ENCODE peak calls at places on chromosomes 11 and 22, in five cellular contexts. One of them, this sample, is unnamed.

GRCh38 chr11:19445771-19446170 is 205.0 kb upstream of the E2F8 start:
- DNase-seq in PC-9: no peak
- DNase-seq in tibial nerve: no peak
- DNase-seq in endodermal cell: no peak
- DNase-seq in astrocyte of the cerebellum: no peak
- DNase-seq in this sample: no peak

GRCh38 chr22:44574057-44574456 is 76.0 kb upstream of the RTL6 start:
- DNase-seq in PC-9: peak
- DNase-seq in tibial nerve: no peak
- DNase-seq in endodermal cell: no peak
- DNase-seq in astrocyte of the cerebellum: no peak
- DNase-seq in this sample: no peak

GRCh38 chr22:17009640-17010291 is 1.7 kb upstream of the GAB4 start:
- DNase-seq in PC-9: no peak
- DNase-seq in tibial nerve: no peak
- DNase-seq in endodermal cell: peak
- DNase-seq in astrocyte of the cerebellum: no peak
- DNase-seq in this sample: no peak

GRCh38 chr11:126739499-126740145 is 260.9 kb downstream of the KIRREL3 start:
- DNase-seq in PC-9: no peak
- DNase-seq in tibial nerve: no peak
- DNase-seq in endodermal cell: no peak
- DNase-seq in astrocyte of the cerebellum: no peak
- DNase-seq in this sample: no peak

GRCh38 chr11:65041206-65042035 is at the start of gene SAC3D1:
- DNase-seq in PC-9: peak
- DNase-seq in tibial nerve: no peak
- DNase-seq in endodermal cell: peak
- DNase-seq in astrocyte of the cerebellum: no peak
- DNase-seq in this sample: no peak

GRCh38 chr22:42361523-42361922 is 70.7 kb downstream of the NFAM1 start:
- DNase-seq in PC-9: no peak
- DNase-seq in tibial nerve: no peak
- DNase-seq in endodermal cell: no peak
- DNase-seq in astrocyte of the cerebellum: no peak
- DNase-seq in this sample: no peak

GRCh38 chr11:45142241-45142885 is 4.1 kb upstream of the PRDM11 start:
- DNase-seq in PC-9: no peak
- DNase-seq in tibial nerve: no peak
- DNase-seq in endodermal cell: no peak
- DNase-seq in astrocyte of the cerebellum: no peak
- DNase-seq in this sample: no peak

GRCh38 chr11:20156280-20156875 is 3.9 kb downstream of the DBX1 start:
- DNase-seq in PC-9: no peak
- DNase-seq in tibial nerve: no peak
- DNase-seq in endodermal cell: peak
- DNase-seq in astrocyte of the cerebellum: no peak
- DNase-seq in this sample: no peak

GRCh38 chr11:91163619-91164451 is 941.0 kb upstream of the CHORDC1 start:
- DNase-seq in PC-9: no peak
- DNase-seq in tibial nerve: no peak
- DNase-seq in endodermal cell: no peak
- DNase-seq in astrocyte of the cerebellum: peak
- DNase-seq in this sample: no peak

GRCh38 chr11:123166095-123166559 is 28.9 kb downstream of the CLMP start:
- DNase-seq in PC-9: no peak
- DNase-seq in tibial nerve: peak
- DNase-seq in endodermal cell: peak
- DNase-seq in astrocyte of the cerebellum: no peak
- DNase-seq in this sample: peak

GRCh38 chr11:44823006-44823405 is 96.2 kb downstream of the TSPAN18 start:
- DNase-seq in PC-9: no peak
- DNase-seq in tibial nerve: no peak
- DNase-seq in endodermal cell: peak
- DNase-seq in astrocyte of the cerebellum: no peak
- DNase-seq in this sample: no peak

GRCh38 chr11:951507-951906 is 25.8 kb downstream of the AP2A2 start:
- DNase-seq in PC-9: no peak
- DNase-seq in tibial nerve: no peak
- DNase-seq in endodermal cell: no peak
- DNase-seq in astrocyte of the cerebellum: no peak
- DNase-seq in this sample: no peak

GRCh38 chr11:26095340-26095739 is 236.6 kb upstream of the ANO3 start:
- DNase-seq in PC-9: no peak
- DNase-seq in tibial nerve: no peak
- DNase-seq in endodermal cell: no peak
- DNase-seq in astrocyte of the cerebellum: no peak
- DNase-seq in this sample: no peak

GRCh38 chr11:44505591-44506054 is 59.8 kb upstream of the CD82 start:
- DNase-seq in PC-9: no peak
- DNase-seq in tibial nerve: no peak
- DNase-seq in endodermal cell: no peak
- DNase-seq in astrocyte of the cerebellum: peak
- DNase-seq in this sample: no peak

GRCh38 chr11:70630816-70631623 is 232.7 kb downstream of the CTTN start:
- DNase-seq in PC-9: no peak
- DNase-seq in tibial nerve: no peak
- DNase-seq in endodermal cell: no peak
- DNase-seq in astrocyte of the cerebellum: no peak
- DNase-seq in this sample: no peak

GRCh38 chr11:4551346-4551979 is 6.5 kb downstream of the OR52M1 start:
- DNase-seq in PC-9: no peak
- DNase-seq in tibial nerve: no peak
- DNase-seq in endodermal cell: peak
- DNase-seq in astrocyte of the cerebellum: no peak
- DNase-seq in this sample: no peak

GRCh38 chr11:94493443-94494199 is at the start of the genes ANKRD49 and MRE11:
- DNase-seq in PC-9: peak
- DNase-seq in tibial nerve: peak
- DNase-seq in endodermal cell: peak
- DNase-seq in astrocyte of the cerebellum: peak
- DNase-seq in this sample: peak

GRCh38 chr22:36055376-36056310 is 27.0 kb upstream of the RBFOX2 start:
- DNase-seq in PC-9: no peak
- DNase-seq in tibial nerve: no peak
- DNase-seq in endodermal cell: no peak
- DNase-seq in astrocyte of the cerebellum: no peak
- DNase-seq in this sample: no peak

GRCh38 chr11:72079776-72080325 is 491 bp downstream of the NUMA1 start:
- DNase-seq in PC-9: no peak
- DNase-seq in tibial nerve: no peak
- DNase-seq in endodermal cell: no peak
- DNase-seq in astrocyte of the cerebellum: no peak
- DNase-seq in this sample: no peak

GRCh38 chr22:26887456-26887855 is 230.1 kb downstream of the MIAT start:
- DNase-seq in PC-9: no peak
- DNase-seq in tibial nerve: no peak
- DNase-seq in endodermal cell: no peak
- DNase-seq in astrocyte of the cerebellum: peak
- DNase-seq in this sample: peak

GRCh38 chr22:48643066-48643731 is 1184.5 kb downstream of the BRD1 start:
- DNase-seq in PC-9: no peak
- DNase-seq in tibial nerve: no peak
- DNase-seq in endodermal cell: no peak
- DNase-seq in astrocyte of the cerebellum: no peak
- DNase-seq in this sample: no peak

GRCh38 chr11:19935507-19935906 is 222.9 kb downstream of the NAV2 start:
- DNase-seq in PC-9: peak
- DNase-seq in tibial nerve: no peak
- DNase-seq in endodermal cell: peak
- DNase-seq in astrocyte of the cerebellum: peak
- DNase-seq in this sample: no peak

GRCh38 chr11:76634934-76635333 is 35.6 kb downstream of the LRRC32 start:
- DNase-seq in PC-9: no peak
- DNase-seq in tibial nerve: no peak
- DNase-seq in endodermal cell: no peak
- DNase-seq in astrocyte of the cerebellum: no peak
- DNase-seq in this sample: no peak

GRCh38 chr11:119787074-119787461 is 58.1 kb upstream of the NECTIN1 start:
- DNase-seq in PC-9: no peak
- DNase-seq in tibial nerve: no peak
- DNase-seq in endodermal cell: no peak
- DNase-seq in astrocyte of the cerebellum: no peak
- DNase-seq in this sample: no peak

GRCh38 chr11:2215230-2215560 is 43.6 kb upstream of the TH start:
- DNase-seq in PC-9: no peak
- DNase-seq in tibial nerve: no peak
- DNase-seq in endodermal cell: peak
- DNase-seq in astrocyte of the cerebellum: no peak
- DNase-seq in this sample: no peak
- TF ChIP-seq CTCF in PC-9: no peak
- TF ChIP-seq CTCF in tibial nerve: no peak
- TF ChIP-seq CTCF in endodermal cell: no peak
- TF ChIP-seq CTCF in astrocyte of the cerebellum: no peak
- TF ChIP-seq CTCF in this sample: no peak

DNA sequence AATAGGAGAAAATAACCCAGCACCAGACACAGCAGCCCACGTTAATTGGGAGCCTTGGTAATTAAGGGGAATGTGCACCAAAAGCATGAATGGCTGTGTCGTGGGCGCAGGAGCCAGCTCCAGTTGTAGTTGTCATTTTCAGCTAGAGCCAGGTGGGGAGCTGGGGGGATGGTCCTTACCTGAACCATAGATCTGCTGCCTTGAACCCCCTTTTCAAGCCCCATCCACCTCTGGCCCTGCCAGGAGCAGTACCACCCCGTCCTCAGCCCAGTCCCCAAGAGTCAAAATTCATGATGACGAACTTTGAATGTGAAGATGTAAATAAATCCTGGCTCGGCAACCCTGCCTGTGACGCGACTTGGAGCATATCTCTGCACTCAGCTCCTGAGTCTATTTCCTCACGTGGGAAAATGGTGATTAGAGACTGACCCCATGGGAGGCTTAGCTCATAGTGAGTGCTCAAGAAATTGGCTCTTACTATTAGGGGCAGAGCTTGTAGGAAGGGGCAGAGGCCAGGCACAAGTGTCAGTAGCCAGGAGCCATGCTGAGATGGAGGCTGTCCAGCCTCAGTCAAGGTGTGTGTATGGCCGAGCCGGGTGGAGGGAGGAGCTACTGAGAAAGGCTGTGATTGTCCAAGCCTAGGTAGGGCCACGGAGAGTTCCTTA is 794 bp upstream of the FXYD6 start:
- DNase-seq in PC-9: no peak
- DNase-seq in tibial nerve: no peak
- DNase-seq in endodermal cell: peak
- DNase-seq in astrocyte of the cerebellum: no peak
- DNase-seq in this sample: no peak
- TF ChIP-seq CTCF in PC-9: no peak
- TF ChIP-seq CTCF in tibial nerve: no peak
- TF ChIP-seq CTCF in endodermal cell: no peak
- TF ChIP-seq CTCF in astrocyte of the cerebellum: no peak
- TF ChIP-seq CTCF in this sample: no peak

GRCh38 chr11:69448471-69449284 is 32.8 kb upstream of the LINC01488 start:
- DNase-seq in PC-9: no peak
- DNase-seq in tibial nerve: no peak
- DNase-seq in endodermal cell: no peak
- DNase-seq in astrocyte of the cerebellum: no peak
- DNase-seq in this sample: no peak

GRCh38 chr11:69450064-69450856 is 31.2 kb upstream of the LINC01488 start:
- DNase-seq in PC-9: no peak
- DNase-seq in tibial nerve: no peak
- DNase-seq in endodermal cell: no peak
- DNase-seq in astrocyte of the cerebellum: no peak
- DNase-seq in this sample: no peak

GRCh38 chr11:69447786-69448185 is 33.7 kb upstream of the LINC01488 start:
- DNase-seq in PC-9: peak
- DNase-seq in tibial nerve: no peak
- DNase-seq in endodermal cell: no peak
- DNase-seq in astrocyte of the cerebellum: no peak
- DNase-seq in this sample: no peak

GRCh38 chr11:69450857-69451220 is 30.6 kb upstream of the LINC01488 start:
- DNase-seq in PC-9: no peak
- DNase-seq in tibial nerve: no peak
- DNase-seq in endodermal cell: no peak
- DNase-seq in astrocyte of the cerebellum: no peak
- DNase-seq in this sample: no peak

DNA sequence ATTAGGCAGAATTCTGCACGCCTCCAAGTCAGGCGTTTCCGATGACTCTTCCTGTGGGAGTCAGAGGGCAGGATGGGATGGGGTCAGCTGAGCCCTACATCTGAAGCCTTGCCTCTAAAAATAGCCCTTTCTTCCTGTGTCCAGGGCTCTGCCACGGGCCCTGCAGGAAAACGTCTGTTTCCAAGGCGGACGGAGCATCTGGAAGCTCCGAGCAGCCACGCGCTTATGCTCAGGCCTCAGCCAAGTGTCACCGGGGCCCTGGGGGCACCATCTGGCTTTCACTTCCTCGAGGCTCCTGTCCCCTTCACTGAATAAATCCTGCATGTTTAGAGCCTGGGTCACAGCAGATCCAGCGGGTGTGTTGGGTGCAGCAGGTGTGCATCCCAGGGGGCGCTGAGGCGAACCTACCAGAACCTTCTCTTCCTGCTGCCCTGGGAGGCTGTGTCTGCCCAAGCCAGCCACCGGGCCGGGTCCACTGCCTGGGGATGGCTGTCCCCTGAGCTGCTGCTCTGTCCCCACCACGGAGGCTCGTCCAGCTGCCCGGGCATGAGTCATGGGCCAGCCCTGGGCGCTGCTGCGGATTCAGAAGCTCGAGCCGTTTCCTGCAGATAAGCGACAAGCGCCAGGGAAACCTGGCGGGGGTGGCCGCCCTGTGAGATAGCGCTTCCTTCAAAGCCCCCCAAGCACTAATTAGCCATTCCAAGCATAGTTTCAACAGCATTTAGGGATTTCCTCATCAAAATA is 32.0 kb upstream of the LINC01488 start:
- DNase-seq in PC-9: peak
- DNase-seq in tibial nerve: no peak
- DNase-seq in endodermal cell: no peak
- DNase-seq in astrocyte of the cerebellum: no peak
- DNase-seq in this sample: no peak
- TF ChIP-seq CTCF in PC-9: no peak
- TF ChIP-seq CTCF in tibial nerve: no peak
- TF ChIP-seq CTCF in endodermal cell: no peak
- TF ChIP-seq CTCF in astrocyte of the cerebellum: no peak
- TF ChIP-seq CTCF in this sample: peak

DNA sequence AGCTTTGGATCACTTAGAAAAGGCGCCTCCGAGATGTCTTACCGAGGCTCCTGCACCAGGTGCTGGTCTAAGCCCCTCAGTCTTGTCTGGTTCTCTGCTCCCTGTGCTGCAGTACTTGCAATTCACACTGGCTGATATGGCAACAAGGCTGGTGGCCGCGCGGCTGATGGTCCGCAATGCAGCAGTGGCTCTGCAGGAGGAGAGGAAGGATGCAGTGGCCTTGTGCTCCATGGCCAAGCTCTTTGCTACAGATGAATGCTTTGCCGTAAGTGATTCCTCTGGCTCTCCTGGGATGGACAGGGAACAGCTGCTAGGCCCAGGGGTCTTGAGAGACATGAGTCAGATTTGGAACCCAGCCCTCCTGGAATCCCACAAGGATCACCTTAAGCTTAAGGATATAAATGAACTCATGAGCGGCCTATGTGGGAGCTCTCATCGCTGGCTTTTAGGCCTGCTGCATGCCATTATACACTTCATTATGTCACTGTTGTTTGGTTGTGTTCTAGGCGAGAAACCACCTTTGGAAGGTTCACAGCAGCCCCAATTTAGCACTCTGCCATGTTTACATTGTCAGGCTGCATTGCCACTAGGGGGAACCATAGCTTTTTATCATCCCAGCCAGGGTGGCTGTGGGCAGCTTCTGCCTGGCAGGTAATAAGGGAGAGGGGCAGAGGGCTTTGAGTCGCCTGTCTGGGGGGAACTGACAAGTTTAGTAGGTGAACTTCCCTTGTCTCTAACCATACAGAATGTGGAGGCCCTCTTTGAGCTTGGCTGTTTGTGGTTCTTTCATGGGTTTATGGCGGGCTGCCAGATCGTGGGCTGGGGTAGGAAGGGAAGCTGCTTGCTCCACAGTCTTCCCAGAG is 8.5 kb downstream of the ACAD8 start:
- DNase-seq in PC-9: no peak
- DNase-seq in tibial nerve: no peak
- DNase-seq in endodermal cell: peak
- DNase-seq in astrocyte of the cerebellum: peak
- DNase-seq in this sample: no peak
- TF ChIP-seq CTCF in PC-9: peak
- TF ChIP-seq CTCF in tibial nerve: peak
- TF ChIP-seq CTCF in endodermal cell: peak
- TF ChIP-seq CTCF in astrocyte of the cerebellum: peak
- TF ChIP-seq CTCF in this sample: peak

This sample was measured in AG04450.